ENCODE peak calls at places on chromosome 10, in nine cellular contexts. J, Y, C, I, F, L, X, D and A are unnamed samples.

GRCh38 chr10:125698599-125698998 is 15.6 kb upstream of the TEX36 start:
- DNase-seq in Y (no peak), J (no peak), C (no peak), I (no peak), X (no peak), L (no peak), F (no peak), D (no peak), A (no peak)

GRCh38 chr10:30364391-30365268 is 15.6 kb upstream of the MTPAP start:
- DNase-seq in F (no peak), Y (no peak), D (no peak), X (no peak), I (no peak), C (no peak), L (no peak), J (no peak), A (no peak)

GRCh38 chr10:63515002-63515763 is 6.0 kb upstream of the REEP3 start:
- DNase-seq in C (no peak), L (peak), Y (no peak), F (no peak), I (no peak), D (no peak), J (no peak), X (no peak), A (no peak)

GRCh38 chr10:124736491-124737136 is 7.6 kb downstream of the FAM53B start:
- DNase-seq in D (no peak), J (peak), C (peak), L (peak), Y (no peak), F (peak), X (peak), I (no peak), A (peak)

GRCh38 chr10:132916956-132917666 is 25.3 kb downstream of the CFAP46 start:
- DNase-seq in F (peak), Y (no peak), J (no peak), X (no peak), C (no peak), L (no peak), D (no peak), I (no peak), A (no peak)

GRCh38 chr10:102621418-102622325 is 22.6 kb upstream of the TRIM8 start:
- DNase-seq in D (no peak), F (peak), J (no peak), Y (no peak), L (peak), I (no peak), C (peak), X (no peak), A (peak)

GRCh38 chr10:114291516-114291915 is 52.5 kb downstream of the VWA2 start:
- DNase-seq in D (no peak), C (no peak), J (no peak), I (no peak), Y (no peak), F (peak), L (no peak), X (no peak), A (no peak)

GRCh38 chr10:47029181-47029971 is 118.1 kb downstream of the PTPN20 start:
- DNase-seq in X (no peak), J (peak), F (peak), I (no peak), C (no peak), Y (no peak), D (no peak), L (no peak), A (no peak)

GRCh38 chr10:118851062-118852035 is 96.6 kb upstream of the CACUL1 start:
- DNase-seq in C (no peak), X (no peak), I (no peak), D (no peak), F (no peak), Y (no peak), L (no peak), J (no peak), A (no peak)